ENCODE peak calls at places on chromosomes 11 and 22, in eight cellular contexts. One of them, this sample, is unnamed.
A peak's percentile ranks its signal among the peaks of the same experiment; 100 is the strongest.

GRCh38 chr11:134535029-134536025 is 123.3 kb upstream of the B3GAT1 start:
- DNase-seq in suprapubic skin: peak; percentile 71
- DNase-seq in transverse colon: no peak
- DNase-seq in endothelial cell of umbilical vein: no peak
- DNase-seq in breast epithelium: no peak
- DNase-seq in Panc1: no peak
- DNase-seq in sigmoid colon: peak; percentile 56
- DNase-seq in HepG2: no peak
- DNase-seq in this sample: peak; percentile 21

GRCh38 chr11:4459470-4459869 is 10.4 kb downstream of the OR52K2 start:
- DNase-seq in suprapubic skin: no peak
- DNase-seq in transverse colon: peak; percentile 17
- DNase-seq in endothelial cell of umbilical vein: no peak
- DNase-seq in breast epithelium: no peak
- DNase-seq in Panc1: no peak
- DNase-seq in sigmoid colon: no peak
- DNase-seq in HepG2: no peak
- DNase-seq in this sample: no peak

GRCh38 chr22:29784451-29785361 is 17.5 kb downstream of the UQCR10 start:
- DNase-seq in suprapubic skin: no peak
- DNase-seq in transverse colon: no peak
- DNase-seq in endothelial cell of umbilical vein: no peak
- DNase-seq in breast epithelium: peak; percentile 28
- DNase-seq in Panc1: no peak
- DNase-seq in sigmoid colon: no peak
- DNase-seq in HepG2: peak; percentile 38
- DNase-seq in this sample: peak; percentile 44

GRCh38 chr22:27749597-27750225 is 51.8 kb downstream of the MN1 start:
- DNase-seq in suprapubic skin: no peak
- DNase-seq in transverse colon: no peak
- DNase-seq in endothelial cell of umbilical vein: no peak
- DNase-seq in breast epithelium: no peak
- DNase-seq in Panc1: no peak
- DNase-seq in sigmoid colon: peak; percentile 63
- DNase-seq in HepG2: no peak
- DNase-seq in this sample: no peak

GRCh38 chr11:19938051-19938856 is 222.0 kb downstream of the DBX1 start:
- DNase-seq in suprapubic skin: no peak
- DNase-seq in transverse colon: peak; percentile 49
- DNase-seq in endothelial cell of umbilical vein: peak; percentile 71
- DNase-seq in breast epithelium: no peak
- DNase-seq in Panc1: no peak
- DNase-seq in sigmoid colon: no peak
- DNase-seq in HepG2: peak; percentile 40
- DNase-seq in this sample: peak; percentile 53

GRCh38 chr11:66902486-66903177 is 45.8 kb downstream of the LRFN4 start:
- DNase-seq in suprapubic skin: no peak
- DNase-seq in transverse colon: no peak
- DNase-seq in endothelial cell of umbilical vein: no peak
- DNase-seq in breast epithelium: no peak
- DNase-seq in Panc1: no peak
- DNase-seq in sigmoid colon: no peak
- DNase-seq in HepG2: no peak
- DNase-seq in this sample: no peak

GRCh38 chr11:73705053-73705452 is 55.8 kb downstream of the RAB6A start:
- DNase-seq in suprapubic skin: no peak
- DNase-seq in transverse colon: peak; percentile 36
- DNase-seq in endothelial cell of umbilical vein: no peak
- DNase-seq in breast epithelium: no peak
- DNase-seq in Panc1: no peak
- DNase-seq in sigmoid colon: no peak
- DNase-seq in HepG2: no peak
- DNase-seq in this sample: no peak

GRCh38 chr11:61120865-61121831 is 18.9 kb downstream of the CD5 start:
- DNase-seq in suprapubic skin: no peak
- DNase-seq in transverse colon: peak; percentile 45
- DNase-seq in endothelial cell of umbilical vein: no peak
- DNase-seq in breast epithelium: no peak
- DNase-seq in Panc1: no peak
- DNase-seq in sigmoid colon: peak; percentile 46
- DNase-seq in HepG2: no peak
- DNase-seq in this sample: peak; percentile 84

GRCh38 chr22:38219644-38220043 is 17.9 kb downstream of the MAFF start:
- DNase-seq in suprapubic skin: no peak
- DNase-seq in transverse colon: no peak
- DNase-seq in endothelial cell of umbilical vein: no peak
- DNase-seq in breast epithelium: no peak
- DNase-seq in Panc1: no peak
- DNase-seq in sigmoid colon: no peak
- DNase-seq in HepG2: no peak
- DNase-seq in this sample: no peak

GRCh38 chr22:39933741-39934140 is 26.5 kb upstream of the TMA7B start:
- DNase-seq in suprapubic skin: no peak
- DNase-seq in transverse colon: no peak
- DNase-seq in endothelial cell of umbilical vein: no peak
- DNase-seq in breast epithelium: no peak
- DNase-seq in Panc1: no peak
- DNase-seq in sigmoid colon: no peak
- DNase-seq in HepG2: no peak
- DNase-seq in this sample: no peak

GRCh38 chr11:6594142-6594768 is 9.2 kb downstream of the RRP8 start:
- DNase-seq in suprapubic skin: no peak
- DNase-seq in transverse colon: no peak
- DNase-seq in endothelial cell of umbilical vein: no peak
- DNase-seq in breast epithelium: no peak
- DNase-seq in Panc1: no peak
- DNase-seq in sigmoid colon: peak; percentile 52
- DNase-seq in HepG2: no peak
- DNase-seq in this sample: no peak

GRCh38 chr22:23530106-23530505 is 50.0 kb downstream of the IGLL1 start:
- DNase-seq in suprapubic skin: peak; percentile 47
- DNase-seq in transverse colon: no peak
- DNase-seq in endothelial cell of umbilical vein: no peak
- DNase-seq in breast epithelium: no peak
- DNase-seq in Panc1: no peak
- DNase-seq in sigmoid colon: peak; percentile 55
- DNase-seq in HepG2: no peak
- DNase-seq in this sample: no peak

GRCh38 chr11:46248270-46249102 is 29.0 kb upstream of the CREB3L1 start:
- DNase-seq in suprapubic skin: no peak
- DNase-seq in transverse colon: no peak
- DNase-seq in endothelial cell of umbilical vein: peak; percentile 33
- DNase-seq in breast epithelium: no peak
- DNase-seq in Panc1: no peak
- DNase-seq in sigmoid colon: no peak
- DNase-seq in HepG2: peak; percentile 33
- DNase-seq in this sample: no peak

GRCh38 chr11:19201737-19202605 is at the start of gene CSRP3:
- DNase-seq in suprapubic skin: no peak
- DNase-seq in transverse colon: no peak
- DNase-seq in endothelial cell of umbilical vein: no peak
- DNase-seq in breast epithelium: no peak
- DNase-seq in Panc1: no peak
- DNase-seq in sigmoid colon: no peak
- DNase-seq in HepG2: no peak
- DNase-seq in this sample: no peak

GRCh38 chr11:2653930-2654739 is 45.7 kb downstream of the KCNQ1OT1 start:
- DNase-seq in suprapubic skin: no peak
- DNase-seq in transverse colon: no peak
- DNase-seq in endothelial cell of umbilical vein: no peak
- DNase-seq in breast epithelium: no peak
- DNase-seq in Panc1: no peak
- DNase-seq in sigmoid colon: no peak
- DNase-seq in HepG2: no peak
- DNase-seq in this sample: no peak

GRCh38 chr11:121460941-121461514 is 8.3 kb upstream of the SORL1-AS1 start:
- DNase-seq in suprapubic skin: no peak
- DNase-seq in transverse colon: no peak
- DNase-seq in endothelial cell of umbilical vein: no peak
- DNase-seq in breast epithelium: no peak
- DNase-seq in Panc1: no peak
- DNase-seq in sigmoid colon: no peak
- DNase-seq in HepG2: peak; percentile 76
- DNase-seq in this sample: no peak

GRCh38 chr11:23866641-23867040 is 630.2 kb upstream of the LUZP2 start:
- DNase-seq in suprapubic skin: no peak
- DNase-seq in transverse colon: no peak
- DNase-seq in endothelial cell of umbilical vein: no peak
- DNase-seq in breast epithelium: no peak
- DNase-seq in Panc1: no peak
- DNase-seq in sigmoid colon: no peak
- DNase-seq in HepG2: no peak
- DNase-seq in this sample: no peak

GRCh38 chr22:48581821-48582469 is 1245.7 kb downstream of the BRD1 start:
- DNase-seq in suprapubic skin: no peak
- DNase-seq in transverse colon: no peak
- DNase-seq in endothelial cell of umbilical vein: no peak
- DNase-seq in breast epithelium: no peak
- DNase-seq in Panc1: no peak
- DNase-seq in sigmoid colon: no peak
- DNase-seq in HepG2: no peak
- DNase-seq in this sample: no peak

GRCh38 chr11:31865606-31866300 is 54.6 kb upstream of the PAX6 start:
- DNase-seq in suprapubic skin: no peak
- DNase-seq in transverse colon: no peak
- DNase-seq in endothelial cell of umbilical vein: no peak
- DNase-seq in breast epithelium: no peak
- DNase-seq in Panc1: no peak
- DNase-seq in sigmoid colon: no peak
- DNase-seq in HepG2: no peak
- DNase-seq in this sample: no peak

GRCh38 chr11:41826129-41826528 is 366.7 kb upstream of the LRRC4C start:
- DNase-seq in suprapubic skin: no peak
- DNase-seq in transverse colon: no peak
- DNase-seq in endothelial cell of umbilical vein: no peak
- DNase-seq in breast epithelium: no peak
- DNase-seq in Panc1: no peak
- DNase-seq in sigmoid colon: no peak
- DNase-seq in HepG2: no peak
- DNase-seq in this sample: no peak

GRCh38 chr11:128843198-128843766 is 23.8 kb downstream of the KCNJ1 start:
- DNase-seq in suprapubic skin: no peak
- DNase-seq in transverse colon: no peak
- DNase-seq in endothelial cell of umbilical vein: peak; percentile 71
- DNase-seq in breast epithelium: no peak
- DNase-seq in Panc1: no peak
- DNase-seq in sigmoid colon: no peak
- DNase-seq in HepG2: no peak
- DNase-seq in this sample: no peak

GRCh38 chr11:81869337-81870065 is 864.2 kb downstream of the FAM181B start:
- DNase-seq in suprapubic skin: no peak
- DNase-seq in transverse colon: peak; percentile 59
- DNase-seq in endothelial cell of umbilical vein: no peak
- DNase-seq in breast epithelium: no peak
- DNase-seq in Panc1: no peak
- DNase-seq in sigmoid colon: no peak
- DNase-seq in HepG2: no peak
- DNase-seq in this sample: peak; percentile 44

DNA sequence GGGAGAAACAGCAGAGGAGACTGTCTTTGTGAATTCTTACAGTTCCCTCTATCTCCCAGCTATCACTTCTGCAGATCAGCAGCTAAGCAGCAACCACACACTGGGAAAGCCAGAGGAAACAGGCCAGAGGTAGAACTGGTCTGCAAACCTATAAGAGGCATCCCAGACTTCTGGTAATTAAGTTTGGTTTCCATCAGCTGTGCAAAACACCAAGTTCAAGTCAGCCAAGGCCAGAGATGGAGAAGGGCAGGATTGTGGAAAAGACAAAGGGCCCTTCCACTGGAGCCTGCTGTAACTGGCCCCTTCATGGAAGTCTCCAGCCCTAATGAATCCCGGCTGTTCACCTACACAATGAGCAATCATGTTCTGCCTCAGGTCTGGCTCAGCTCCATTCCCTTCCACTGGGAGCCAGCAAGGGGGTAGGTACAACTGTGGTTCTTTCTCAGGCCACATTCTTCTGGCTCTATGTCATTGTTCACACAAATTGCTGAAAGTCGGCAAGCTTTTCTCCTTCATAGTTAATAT is 4.6 kb upstream of the PAMR1 start:
- DNase-seq in suprapubic skin: no peak
- DNase-seq in transverse colon: no peak
- DNase-seq in endothelial cell of umbilical vein: no peak
- DNase-seq in breast epithelium: peak; percentile 85
- DNase-seq in Panc1: no peak
- DNase-seq in sigmoid colon: peak; percentile 68
- DNase-seq in HepG2: no peak
- DNase-seq in this sample: no peak
- TF ChIP-seq POLR2AphosphoS5 in suprapubic skin: no peak
- TF ChIP-seq POLR2AphosphoS5 in transverse colon: no peak
- TF ChIP-seq POLR2AphosphoS5 in endothelial cell of umbilical vein: no peak
- TF ChIP-seq POLR2AphosphoS5 in breast epithelium: peak; percentile 22
- TF ChIP-seq POLR2AphosphoS5 in Panc1: no peak
- TF ChIP-seq POLR2AphosphoS5 in sigmoid colon: no peak
- TF ChIP-seq POLR2AphosphoS5 in HepG2: no peak
- TF ChIP-seq POLR2AphosphoS5 in this sample: no peak

DNA sequence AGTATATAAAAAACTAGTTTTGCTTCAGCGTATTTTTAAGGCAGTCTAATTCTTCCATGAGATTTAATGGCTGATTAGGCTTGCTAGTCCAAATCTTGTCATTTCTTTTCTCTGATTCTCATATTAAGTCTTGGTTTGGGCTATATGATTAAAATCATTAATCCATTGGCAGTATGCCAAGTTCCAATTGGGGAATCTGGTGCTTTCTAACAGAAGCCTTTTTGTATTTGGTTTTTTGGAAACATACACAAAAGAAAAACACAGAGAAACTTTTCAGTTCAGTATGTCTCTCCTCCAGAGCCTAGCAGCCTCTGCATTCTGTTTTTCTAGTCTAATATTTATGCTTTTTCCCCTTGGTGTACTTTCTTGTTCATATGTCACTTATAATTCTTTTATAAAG is 37.9 kb downstream of the SWAP70 start:
- DNase-seq in suprapubic skin: no peak
- DNase-seq in transverse colon: no peak
- DNase-seq in endothelial cell of umbilical vein: peak; percentile 50
- DNase-seq in breast epithelium: no peak
- DNase-seq in Panc1: no peak
- DNase-seq in sigmoid colon: no peak
- DNase-seq in HepG2: no peak
- DNase-seq in this sample: no peak
- H3K4me3 ChIP-seq in suprapubic skin: no peak overlapping the region
- H3K4me3 ChIP-seq in transverse colon: no peak overlapping the region
- H3K4me3 ChIP-seq in endothelial cell of umbilical vein: no peak overlapping the region
- H3K4me3 ChIP-seq in breast epithelium: no peak overlapping the region
- H3K4me3 ChIP-seq in Panc1: no peak overlapping the region
- H3K4me3 ChIP-seq in sigmoid colon: no peak overlapping the region
- H3K4me3 ChIP-seq in HepG2: no peak overlapping the region
- H3K4me3 ChIP-seq in this sample: no peak overlapping the region

GRCh38 chr11:117984471-117984870 is 1.7 kb upstream of the IL10RA start:
- DNase-seq in suprapubic skin: no peak
- DNase-seq in transverse colon: no peak
- DNase-seq in endothelial cell of umbilical vein: no peak
- DNase-seq in breast epithelium: no peak
- DNase-seq in Panc1: no peak
- DNase-seq in sigmoid colon: no peak
- DNase-seq in HepG2: no peak
- DNase-seq in this sample: no peak
- H3K4me1 ChIP-seq in suprapubic skin: peaks cover 34% of the 10 kb centered on the region
- H3K4me1 ChIP-seq in transverse colon: no peaks in the 10 kb centered on the region
- H3K4me1 ChIP-seq in endothelial cell of umbilical vein: peaks cover 4% of the 10 kb centered on the region
- H3K4me1 ChIP-seq in breast epithelium: no peaks in the 10 kb centered on the region
- H3K4me1 ChIP-seq in Panc1: no peaks in the 10 kb centered on the region
- H3K4me1 ChIP-seq in sigmoid colon: peaks cover 15% of the 10 kb centered on the region
- H3K4me1 ChIP-seq in HepG2: peaks cover 17% of the 10 kb centered on the region
- H3K4me1 ChIP-seq in this sample: peaks cover 26% of the 10 kb centered on the region

GRCh38 chr11:117989351-117990102 is 3.3 kb downstream of the IL10RA start:
- DNase-seq in suprapubic skin: no peak
- DNase-seq in transverse colon: no peak
- DNase-seq in endothelial cell of umbilical vein: no peak
- DNase-seq in breast epithelium: no peak
- DNase-seq in Panc1: no peak
- DNase-seq in sigmoid colon: peak; percentile 73
- DNase-seq in HepG2: no peak
- DNase-seq in this sample: no peak
- TF ChIP-seq POLR2AphosphoS5 in suprapubic skin: no peak
- TF ChIP-seq POLR2AphosphoS5 in transverse colon: no peak
- TF ChIP-seq POLR2AphosphoS5 in endothelial cell of umbilical vein: no peak
- TF ChIP-seq POLR2AphosphoS5 in breast epithelium: no peak
- TF ChIP-seq POLR2AphosphoS5 in Panc1: no peak
- TF ChIP-seq POLR2AphosphoS5 in sigmoid colon: peak; percentile 16
- TF ChIP-seq POLR2AphosphoS5 in HepG2: no peak
- TF ChIP-seq POLR2AphosphoS5 in this sample: no peak